ENCODE peak calls at places on chromosomes 6 and 20, in four cellular contexts. X is astrocyte, J is mesothelial cell of epicardium, A is fibroblast of lung. F is an unnamed sample.

GRCh38 chr20:5612476-5613291 is 137.5 kb upstream of the SHLD1 start:
- DNase-seq in A (peak; percentile 78), J (no peak), X (peak; percentile 79), F (no peak)

GRCh38 chr6:8080338-8081151 is 16.4 kb upstream of the BLOC1S5 start:
- DNase-seq in J (no peak), A (peak; percentile 69), X (peak; percentile 55), F (no peak)

GRCh38 chr6:156942266-156942665 is 165.1 kb downstream of the ARID1B start:
- DNase-seq in A (no peak), J (no peak), X (no peak), F (no peak)

GRCh38 chr6:158799051-158799792 is 19.9 kb downstream of the EZR start:
- DNase-seq in X (peak; percentile 64), A (peak; percentile 74), J (no peak), F (no peak)

GRCh38 chr6:23349521-23350147 is 776.4 kb upstream of the NRSN1 start:
- DNase-seq in J (no peak), X (peak; percentile 84), A (peak; percentile 86), F (no peak)

GRCh38 chr20:46694484-46694883 is 5.2 kb upstream of the TP53RK start:
- DNase-seq in J (no peak), A (no peak), X (no peak), F (no peak)

GRCh38 chr6:142112451-142113061 is 20.2 kb upstream of the GJE1 start:
- DNase-seq in J (peak; percentile 55), A (peak; percentile 64), X (peak; percentile 53), F (peak; percentile 83)

GRCh38 chr20:40442181-40442963 is 246.7 kb downstream of the MAFB start:
- DNase-seq in J (no peak), X (no peak), A (no peak), F (no peak)

GRCh38 chr6:41894366-41895299 is 542 bp downstream of the USP49 start:
- DNase-seq in X (peak; percentile 11), J (peak; percentile 59), A (peak; percentile 25), F (peak; percentile 79)

GRCh38 chr20:41078329-41078728 is 49.7 kb downstream of the TOP1 start:
- DNase-seq in A (peak; percentile 62), J (no peak), X (peak; percentile 44), F (no peak)

GRCh38 chr6:113690255-113690956 is 166.7 kb upstream of the MARCKS start:
- DNase-seq in J (no peak), X (peak; percentile 94), A (peak; percentile 95), F (no peak)

GRCh38 chr6:150418825-150419594 is 50.2 kb downstream of the IYD start:
- DNase-seq in A (peak; percentile 55), X (peak; percentile 36), J (peak; percentile 42), F (peak; percentile 66)

GRCh38 chr6:55433446-55434130 is 106.3 kb downstream of the GFRAL start:
- DNase-seq in J (no peak), A (peak; percentile 25), X (no peak), F (no peak)

GRCh38 chr20:53652090-53652858 is 58.6 kb upstream of the ZNF217 start:
- DNase-seq in X (no peak), A (no peak), J (no peak), F (no peak)

GRCh38 chr6:89611666-89612065 is 26.9 kb downstream of the LYRM2 start:
- DNase-seq in A (peak; percentile 60), X (peak; percentile 48), J (no peak), F (no peak)

GRCh38 chr20:43751167-43752050 is 24.6 kb upstream of the GTSF1L start:
- DNase-seq in J (no peak), X (peak; percentile 91), A (peak; percentile 93), F (no peak)

GRCh38 chr6:10441655-10442009 is 26.8 kb upstream of the TFAP2A start:
- DNase-seq in J (no peak), A (no peak), X (no peak), F (no peak)

GRCh38 chr6:27679308-27679967 is 206.5 kb upstream of the ZNF184 start:
- DNase-seq in A (no peak), J (no peak), X (no peak), F (peak; percentile 38)

GRCh38 chr20:20360464-20360863 is 7.4 kb upstream of the INSM1 start:
- DNase-seq in J (no peak), A (peak; percentile 53), X (peak; percentile 25), F (peak; percentile 57)

GRCh38 chr6:158002249-158002950 is 20.7 kb downstream of the SYNJ2 start:
- DNase-seq in A (no peak), X (no peak), J (no peak), F (no peak)

GRCh38 chr6:107740496-107741190 is 83.5 kb downstream of the SCML4 start:
- DNase-seq in A (no peak), J (no peak), X (no peak), F (no peak)

GRCh38 chr20:36472656-36473071 is 68.7 kb upstream of the MYL9 start:
- DNase-seq in A (peak; percentile 30), X (no peak), J (no peak), F (no peak)

GRCh38 chr6:110529355-110529754 is 52.9 kb upstream of the SLC22A16 start:
- DNase-seq in J (no peak), X (peak; percentile 67), A (peak; percentile 76), F (no peak)

GRCh38 chr20:6562111-6562510 is 205.4 kb upstream of the BMP2 start:
- DNase-seq in A (peak; percentile 92), J (no peak), X (peak; percentile 90), F (no peak)

GRCh38 chr20:63704749-63705117 is 3.0 kb downstream of the ARFRP1 start:
- DNase-seq in X (no peak), A (no peak), J (no peak), F (no peak)

GRCh38 chr6:75201901-75202672 is 3.8 kb downstream of the COL12A1 start:
- DNase-seq in X (peak; percentile 53), A (peak; percentile 62), J (no peak), F (peak; percentile 52)

GRCh38 chr6:11207199-11207968 is 25.1 kb downstream of the NEDD9 start:
- DNase-seq in A (peak; percentile 100), J (no peak), X (peak; percentile 100), F (no peak)

GRCh38 chr6:137952247-137952646 is 85.2 kb downstream of the TNFAIP3 start:
- DNase-seq in X (no peak), A (no peak), J (no peak), F (no peak)

GRCh38 chr20:10547276-10548114 is 112.4 kb downstream of the SLX4IP start:
- DNase-seq in A (no peak), J (no peak), X (no peak), F (no peak)

GRCh38 chr20:47665221-47665991 is 119.9 kb downstream of the SULF2 start:
- DNase-seq in J (no peak), A (no peak), X (no peak), F (no peak)

GRCh38 chr20:59955131-59955796 is 3.0 kb upstream of the CDH26 start:
- DNase-seq in X (no peak), A (no peak), J (no peak), F (no peak)

GRCh38 chr6:5315883-5316282 is 54.6 kb downstream of the FARS2 start:
- DNase-seq in X (peak; percentile 54), A (peak; percentile 57), J (no peak), F (no peak)

GRCh38 chr6:11217360-11218076 is 14.9 kb downstream of the NEDD9 start:
- DNase-seq in X (no peak), A (no peak), J (no peak), F (no peak)

GRCh38 chr20:32678948-32679347 is 5.2 kb upstream of the C20orf203 start:
- DNase-seq in J (no peak), A (peak; percentile 22), X (peak; percentile 19), F (no peak)

GRCh38 chr6:42404494-42404893 is 47.2 kb downstream of the TRERF1 start:
- DNase-seq in J (no peak), A (peak; percentile 76), X (peak; percentile 65), F (no peak)

GRCh38 chr6:159533568-159533967 is 159.5 kb downstream of the SOD2 start:
- DNase-seq in J (no peak), X (peak; percentile 53), A (peak; percentile 61), F (no peak)

GRCh38 chr20:40506567-40506966 is 182.5 kb downstream of the MAFB start:
- DNase-seq in A (peak; percentile 97), J (no peak), X (peak; percentile 97), F (no peak)

GRCh38 chr20:17439897-17440296 is 91.3 kb downstream of the BFSP1 start:
- DNase-seq in X (no peak), A (no peak), J (no peak), F (no peak)
- TF ChIP-seq CTCF in X (no peak), A (no peak), J (no peak), F (no peak)

GRCh38 chr20:17586250-17586649 is 16.4 kb downstream of the DSTN start:
- DNase-seq in X (no peak), J (no peak), A (no peak), F (no peak)
- TF ChIP-seq CTCF in X (no peak), J (no peak), A (no peak), F (no peak)

DNA sequence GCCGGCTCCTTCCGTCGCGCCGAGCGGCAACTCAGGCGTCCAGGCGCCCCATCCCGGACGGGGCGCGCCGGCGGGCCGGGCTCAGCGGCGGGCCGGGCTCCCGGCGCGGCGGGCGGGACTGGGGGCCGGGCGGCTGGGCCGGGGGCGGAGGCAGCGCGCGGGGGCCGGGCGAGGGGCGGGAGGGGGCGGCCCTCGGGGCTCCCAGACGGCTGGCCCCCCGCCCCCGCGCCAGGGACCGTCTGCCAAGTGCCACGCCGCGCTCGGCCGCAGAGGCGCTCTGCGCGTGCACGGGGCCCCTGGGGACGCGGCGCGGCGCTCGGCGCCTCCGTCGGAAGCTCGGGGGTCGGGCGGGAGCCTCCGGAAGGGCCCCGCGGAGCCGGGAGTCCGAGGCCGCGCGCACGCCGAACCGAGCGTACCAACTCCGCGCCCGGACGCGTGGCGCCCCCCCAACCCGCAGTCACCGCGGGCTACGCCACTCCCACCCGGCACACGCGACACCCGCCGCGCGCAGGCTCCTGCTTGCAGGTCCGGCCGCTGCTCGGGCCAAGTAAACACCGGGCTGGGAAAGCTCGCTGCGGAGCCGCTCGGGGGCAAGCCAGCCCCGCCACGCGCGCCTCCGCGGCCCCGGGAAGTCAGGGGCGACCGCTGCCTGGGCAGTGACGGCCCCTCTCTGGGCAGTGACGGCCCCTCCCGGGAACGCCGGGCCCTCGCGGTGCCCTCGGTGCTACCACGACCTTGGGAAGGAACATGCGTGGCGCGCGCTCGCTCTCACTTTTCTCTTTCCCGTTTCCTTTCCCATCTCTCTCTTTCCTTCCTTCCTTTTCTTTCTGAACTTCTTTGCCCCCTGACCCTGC is at the start of gene PREX1:
- DNase-seq in A (peak; percentile 79), J (peak; percentile 66), X (peak; percentile 64), F (peak; percentile 87)
- TF ChIP-seq CTCF in A (no peak), J (no peak), X (no peak), F (no peak)

GRCh38 chr20:4011226-4011975 is 4.0 kb downstream of the RNF24 start:
- DNase-seq in X (no peak), A (no peak), J (no peak), F (no peak)
- TF ChIP-seq CTCF in X (no peak), A (no peak), J (no peak), F (no peak)